ENCODE peak calls at places on chromosomes 5 and 9, in seven cellular contexts. S is ovary; Y is CD8-positive, alpha-beta T cell; J is HCT116; Z is fibroblast of pulmonary artery; D is foreskin fibroblast; F is lung. W is an unnamed sample.

GRCh38 chr9:75201480-75202209 is 113.3 kb downstream of the OSTF1 start:
- DNase-seq in S (no peak), Y (no peak), J (no peak), Z (no peak), D (no peak), F (no peak), W (no peak)

GRCh38 chr5:56950626-56951130 is 1.2 kb downstream of the MIER3 start:
- DNase-seq in S (peak), Y (peak), J (peak), Z (peak), D (peak), F (peak), W (peak)

GRCh38 chr5:14810282-14810681 is 61.3 kb downstream of the ANKH start:
- DNase-seq in S (no peak), Y (no peak), J (no peak), Z (no peak), D (peak), F (no peak), W (peak)

GRCh38 chr9:20478780-20479179 is 143.5 kb downstream of the MLLT3 start:
- DNase-seq in S (no peak), Y (no peak), J (no peak), Z (no peak), D (no peak), F (no peak), W (peak)

GRCh38 chr9:117809751-117810150 is 105.5 kb downstream of the TLR4 start:
- DNase-seq in S (no peak), Y (no peak), J (no peak), Z (no peak), D (no peak), F (no peak), W (no peak)

GRCh38 chr9:79185866-79186265 is 385.9 kb upstream of the TLE4 start:
- DNase-seq in S (no peak), Y (no peak), J (no peak), Z (peak), D (peak), F (no peak), W (no peak)

GRCh38 chr9:119868694-119869093 is 499.5 kb upstream of the BRINP1 start:
- DNase-seq in S (no peak), Y (no peak), J (no peak), Z (no peak), D (no peak), F (no peak), W (no peak)

GRCh38 chr5:116032094-116032517 is at the start of gene ARL14EPL:
- DNase-seq in S (peak), Y (no peak), J (peak), Z (peak), D (peak), F (peak), W (peak)

GRCh38 chr9:94929373-94929764 is 202.9 kb downstream of the AOPEP start:
- DNase-seq in S (no peak), Y (no peak), J (no peak), Z (peak), D (no peak), F (no peak), W (peak)

GRCh38 chr5:133430095-133430494 is 182.2 kb downstream of the FSTL4 start:
- DNase-seq in S (no peak), Y (no peak), J (no peak), Z (no peak), D (no peak), F (no peak), W (no peak)

GRCh38 chr9:136667217-136667939 is 4.7 kb downstream of the EGFL7 start:
- DNase-seq in S (no peak), Y (no peak), J (no peak), Z (no peak), D (no peak), F (no peak), W (no peak)

GRCh38 chr5:1029270-1029944 is 20.8 kb downstream of the NKD2 start:
- DNase-seq in S (no peak), Y (no peak), J (no peak), Z (no peak), D (no peak), F (no peak), W (no peak)

GRCh38 chr9:123725389-123725788 is 204.5 kb downstream of the DENND1A start:
- DNase-seq in S (no peak), Y (no peak), J (no peak), Z (no peak), D (peak), F (no peak), W (no peak)

GRCh38 chr5:533243-534005 is 9.2 kb upstream of the SLC9A3 start:
- DNase-seq in S (no peak), Y (no peak), J (no peak), Z (no peak), D (no peak), F (no peak), W (no peak)

GRCh38 chr5:115816226-115817042 is at the start of gene CDO1:
- DNase-seq in S (peak), Y (peak), J (no peak), Z (peak), D (peak), F (no peak), W (no peak)

GRCh38 chr5:95846554-95847260 is 24.2 kb upstream of the GLRX start:
- DNase-seq in S (peak), Y (peak), J (no peak), Z (peak), D (peak), F (no peak), W (peak)

GRCh38 chr5:141623197-141623596 is 4.4 kb upstream of the DIAPH1 start:
- DNase-seq in S (no peak), Y (no peak), J (no peak), Z (no peak), D (peak), F (no peak), W (no peak)

GRCh38 chr5:143739741-143740140 is 72.2 kb upstream of the HMHB1 start:
- DNase-seq in S (no peak), Y (no peak), J (no peak), Z (no peak), D (no peak), F (no peak), W (no peak)

GRCh38 chr5:9046756-9047481 is 499.0 kb downstream of the SEMA5A start:
- DNase-seq in S (no peak), Y (no peak), J (no peak), Z (peak), D (peak), F (peak), W (peak)

GRCh38 chr5:172172912-172173591 is 15.0 kb downstream of the STK10 start:
- DNase-seq in S (no peak), Y (no peak), J (no peak), Z (no peak), D (no peak), F (no peak), W (no peak)

GRCh38 chr5:137466888-137467287 is 32.2 kb downstream of the SPOCK1 start:
- DNase-seq in S (no peak), Y (no peak), J (no peak), Z (peak), D (peak), F (no peak), W (no peak)

GRCh38 chr5:137465930-137466329 is 33.2 kb downstream of the SPOCK1 start:
- DNase-seq in S (no peak), Y (no peak), J (no peak), Z (no peak), D (no peak), F (no peak), W (no peak)

GRCh38 chr5:137462816-137463520 is 36.2 kb downstream of the SPOCK1 start:
- DNase-seq in S (no peak), Y (no peak), J (no peak), Z (no peak), D (peak), F (no peak), W (no peak)

DNA sequence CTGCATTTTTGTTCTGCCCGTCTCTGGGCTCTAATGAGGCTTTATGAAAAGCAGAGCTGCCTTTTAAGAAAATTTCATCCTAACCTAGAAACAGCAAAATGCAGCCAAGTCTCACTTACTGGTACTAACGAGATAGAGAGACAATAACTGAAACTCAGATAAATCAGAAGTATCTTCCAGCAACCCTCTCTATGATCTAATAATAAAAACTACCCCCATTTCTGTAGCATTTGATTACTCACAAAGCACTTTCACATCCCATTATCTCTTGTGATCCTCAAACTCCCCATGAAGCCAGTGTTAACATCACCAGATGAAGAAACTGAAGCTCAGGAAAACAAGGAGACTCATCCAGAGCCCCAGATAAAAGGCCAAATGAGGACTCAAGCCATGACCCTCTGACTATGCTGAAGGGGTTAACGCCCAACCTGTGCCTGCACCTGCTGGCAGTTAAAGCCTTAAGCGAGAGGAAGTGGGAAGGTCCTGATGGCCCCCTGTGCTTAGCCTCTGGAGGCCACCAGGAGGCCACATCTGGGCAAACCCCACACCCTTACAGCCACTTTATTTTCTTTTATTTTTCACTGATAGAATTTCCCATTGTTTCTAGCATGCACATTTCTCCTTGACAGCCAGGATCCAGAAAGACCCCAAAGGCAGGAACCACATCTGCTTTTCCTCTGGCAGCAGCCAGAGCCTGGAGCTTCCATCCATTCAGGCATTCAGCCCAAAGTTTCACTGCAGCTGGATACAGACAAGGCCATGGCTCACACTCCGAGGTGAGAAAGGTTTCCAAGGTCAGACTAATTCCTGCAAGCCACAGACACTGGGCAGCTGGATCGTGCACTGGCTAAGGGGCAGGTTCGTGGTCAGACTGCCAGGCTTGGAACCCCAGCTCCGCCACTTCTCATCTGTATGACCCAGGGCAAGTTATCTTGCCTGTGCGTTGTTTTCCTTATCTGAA is 37.2 kb downstream of the SPOCK1 start:
- DNase-seq in S (no peak), Y (no peak), J (no peak), Z (no peak), D (peak), F (no peak), W (no peak)
- TF ChIP-seq CTCF in S (no peak), Y (no peak), J (peak), Z (peak), D (peak), F (no peak), W (no peak)

GRCh38 chr5:148090200-148090599 is 26.4 kb downstream of the SPINK5 start:
- DNase-seq in S (no peak), Y (no peak), J (no peak), Z (no peak), D (no peak), F (no peak), W (peak)
- TF ChIP-seq CTCF in S (no peak), Y (no peak), J (no peak), Z (no peak), D (no peak), F (no peak), W (no peak)

DNA sequence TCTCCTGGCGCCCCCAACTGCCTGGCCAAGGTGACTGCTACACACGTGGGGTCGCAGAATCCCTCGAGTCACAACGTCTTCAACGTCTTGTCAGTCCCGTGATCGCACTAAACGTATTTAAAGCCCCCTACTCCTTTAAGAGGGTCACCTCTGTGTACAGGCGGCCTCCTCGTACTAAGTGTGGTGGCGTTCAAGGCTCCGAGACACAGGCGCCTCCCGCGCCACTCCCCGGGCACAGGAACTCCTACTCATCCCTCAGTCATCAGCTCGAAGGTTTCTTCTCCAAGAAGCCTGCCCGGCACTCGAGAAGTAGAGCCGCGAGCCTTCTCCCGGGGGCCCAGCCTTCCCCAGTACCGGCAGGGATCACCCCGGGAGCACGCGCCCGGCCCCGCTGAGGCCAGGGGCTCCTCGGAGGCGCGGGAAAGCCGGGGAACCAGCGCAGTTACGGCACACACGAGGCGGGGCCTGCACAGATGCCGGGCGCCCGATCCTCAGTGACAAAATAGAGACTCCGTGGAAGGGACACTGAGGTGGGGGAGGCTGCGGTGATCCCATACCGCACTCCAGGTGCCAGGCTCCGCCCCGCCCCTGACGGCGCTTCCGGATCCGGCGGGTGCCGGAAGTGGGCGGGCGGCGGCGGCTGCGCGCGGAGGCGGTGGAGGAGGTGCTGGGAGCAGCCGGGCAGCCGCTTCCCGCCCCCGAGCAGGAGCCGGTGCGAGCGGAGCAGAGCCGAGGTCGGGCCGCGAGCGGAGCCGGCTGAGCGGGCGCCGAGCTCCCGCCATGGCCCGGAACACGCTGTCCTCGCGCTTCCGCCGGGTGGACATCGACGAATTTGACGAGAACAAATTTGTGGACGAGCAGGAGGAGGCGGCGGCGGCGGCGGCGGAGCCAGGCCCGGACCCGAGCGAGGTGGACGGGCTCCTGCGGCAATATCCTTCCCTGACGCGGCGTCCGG is 6.9 kb downstream of the ARPC5L start:
- DNase-seq in S (peak), Y (peak), J (peak), Z (peak), D (peak), F (peak), W (peak)
- TF ChIP-seq CTCF in S (no peak), Y (no peak), J (peak), Z (peak), D (no peak), F (no peak), W (peak)

DNA sequence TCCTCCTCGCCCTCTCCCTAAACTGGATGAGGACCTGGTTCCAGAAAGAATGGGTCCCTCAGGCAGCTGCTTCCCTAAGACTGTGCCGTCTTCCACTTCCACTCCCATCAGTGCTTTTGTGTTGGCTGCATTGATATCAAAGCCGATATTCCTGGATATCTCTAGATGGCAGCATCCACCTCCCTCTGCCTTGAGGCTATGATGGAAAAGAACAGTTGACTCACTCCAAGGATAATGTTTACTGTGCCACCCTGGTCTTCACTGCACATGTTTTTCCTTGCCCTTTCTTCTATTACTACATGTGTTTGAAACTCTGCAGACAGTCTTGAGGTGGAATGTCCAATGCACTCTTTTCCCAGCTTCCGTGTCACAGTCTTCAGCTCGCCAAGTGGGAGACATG is 211.6 kb downstream of the MAST4 start:
- DNase-seq in S (no peak), Y (no peak), J (peak), Z (peak), D (peak), F (no peak), W (peak)
- TF ChIP-seq CTCF in S (no peak), Y (no peak), J (peak), Z (peak), D (peak), F (no peak), W (peak)

W was measured in foreskin keratinocyte.